ENCODE peak calls at places on chromosomes 3 and 15, in seven cellular contexts. N is kidney; H is upper lobe of right lung; S is CD8-positive, alpha-beta memory T cell; X is lung; E is SK-N-MC; P is left ventricle myocardium inferior. O is an unnamed sample.

GRCh38 chr15:56929389-56929788 is 10.9 kb downstream of the TCF12 start:
- DNase-seq in E (no peak), H (no peak), X (no peak), S (no peak), P (no peak), N (no peak), O (no peak)

GRCh38 chr3:140994316-140994715 is 52.7 kb downstream of the SLC25A36 start:
- DNase-seq in S (no peak), X (no peak), H (no peak), E (no peak), P (no peak), N (no peak), O (no peak)

GRCh38 chr3:142863010-142863787 is 25.7 kb downstream of the PCOLCE2 start:
- DNase-seq in X (no peak), S (no peak), E (no peak), H (no peak), N (no peak), P (no peak), O (no peak)

GRCh38 chr15:95132774-95133173 is 901.4 kb downstream of the MCTP2 start:
- DNase-seq in P (no peak), S (no peak), X (no peak), H (no peak), E (no peak), N (no peak), O (no peak)

GRCh38 chr3:41418961-41419691 is 219.8 kb downstream of the CTNNB1 start:
- DNase-seq in H (no peak), P (no peak), S (no peak), N (no peak), E (no peak), X (no peak), O (no peak)

GRCh38 chr15:90903733-90904536 is 833 bp downstream of the MAN2A2 start:
- DNase-seq in X (no peak), N (peak; percentile 66), H (no peak), E (no peak), S (no peak), P (no peak), O (no peak)

GRCh38 chr3:184874709-184875644 is 63.0 kb downstream of the VPS8 start:
- DNase-seq in X (no peak), E (peak; percentile 34), N (no peak), P (no peak), H (no peak), S (no peak), O (no peak)

GRCh38 chr3:52520716-52521487 is 12.8 kb downstream of the NT5DC2 start:
- DNase-seq in P (no peak), N (peak; percentile 67), H (no peak), E (no peak), S (no peak), X (no peak), O (no peak)

GRCh38 chr15:25329685-25330084 is 109.1 kb downstream of the UBE3A start:
- DNase-seq in S (no peak), P (no peak), H (no peak), E (no peak), N (no peak), X (no peak), O (no peak)

GRCh38 chr3:177545964-177546363 is 348.7 kb upstream of the TBL1XR1 start:
- DNase-seq in N (no peak), S (no peak), E (no peak), X (no peak), P (no peak), H (no peak), O (no peak)

GRCh38 chr3:39108309-39108708 is 829 bp downstream of the TTC21A start:
- DNase-seq in H (no peak), X (no peak), P (no peak), E (no peak), S (no peak), N (no peak), O (no peak)

GRCh38 chr3:99330924-99331532 is 307.4 kb upstream of the COL8A1 start:
- DNase-seq in E (no peak), P (no peak), X (no peak), H (no peak), S (no peak), N (no peak), O (no peak)

GRCh38 chr15:70284438-70285214 is 186.9 kb upstream of the TLE3 start:
- DNase-seq in S (no peak), N (no peak), P (peak; percentile 57), H (peak; percentile 79), E (no peak), X (peak; percentile 69), O (peak; percentile 60)

GRCh38 chr3:19757773-19758172 is 176.2 kb downstream of the EFHB start:
- DNase-seq in E (no peak), N (no peak), H (no peak), P (no peak), S (no peak), X (no peak), O (no peak)

GRCh38 chr3:41508063-41508696 is 308.9 kb downstream of the CTNNB1 start:
- DNase-seq in H (no peak), X (no peak), E (no peak), N (no peak), P (no peak), S (no peak), O (no peak)

GRCh38 chr3:102057781-102058421 is 208.6 kb downstream of the NFKBIZ start:
- DNase-seq in P (no peak), N (no peak), H (no peak), X (no peak), S (no peak), E (no peak), O (no peak)

GRCh38 chr3:139728414-139728813 is 50.6 kb upstream of the NMNAT3 start:
- DNase-seq in E (no peak), P (no peak), X (no peak), H (no peak), S (no peak), N (no peak), O (no peak)

GRCh38 chr3:6216135-6216792 is 644.7 kb upstream of the GRM7 start:
- DNase-seq in X (no peak), E (no peak), S (no peak), H (no peak), P (no peak), N (no peak), O (no peak)

GRCh38 chr3:97815149-97815917 is 6.5 kb upstream of the CRYBG3 start:
- DNase-seq in N (no peak), E (no peak), X (no peak), S (no peak), H (no peak), P (no peak), O (no peak)

GRCh38 chr15:65610871-65611718 is at the start of gene INTS14:
- DNase-seq in H (peak; percentile 99), N (peak; percentile 99), P (peak; percentile 99), S (peak; percentile 88), X (peak; percentile 97), E (peak; percentile 66), O (peak; percentile 98)

GRCh38 chr15:70379938-70380337 is 282.2 kb upstream of the TLE3 start:
- DNase-seq in E (no peak), N (no peak), S (no peak), H (peak; percentile 32), P (no peak), X (no peak), O (no peak)

GRCh38 chr3:148911173-148911572 is 46.1 kb downstream of the CPA3 start:
- DNase-seq in P (no peak), X (no peak), E (no peak), N (no peak), S (no peak), H (no peak), O (no peak)

GRCh38 chr3:159711560-159712333 is 276.9 kb upstream of the IL12A start:
- DNase-seq in E (no peak), N (no peak), S (no peak), P (peak; percentile 22), X (no peak), H (no peak), O (no peak)

GRCh38 chr3:69504232-69504631 is 118.3 kb upstream of the FRMD4B start:
- DNase-seq in N (no peak), X (no peak), S (no peak), P (no peak), E (no peak), H (no peak), O (no peak)

GRCh38 chr15:88900982-88901418 is 5.7 kb upstream of the HAPLN3 start:
- DNase-seq in X (no peak), P (no peak), E (no peak), S (no peak), N (no peak), H (no peak), O (no peak)
- H3K36me3 ChIP-seq in X (peaks cover 16% of the 10 kb centered on the region), P (peaks cover 65% of the 10 kb centered on the region), E (no peaks in the 10 kb centered on the region), S (no peaks in the 10 kb centered on the region), N (no peaks in the 10 kb centered on the region), H (peaks cover 15% of the 10 kb centered on the region), O (peaks cover 51% of the 10 kb centered on the region)

GRCh38 chr3:71548995-71549394 is 34.5 kb downstream of the FOXP1 start:
- DNase-seq in S (no peak), X (no peak), N (no peak), H (no peak), E (no peak), P (no peak), O (no peak)
- H3K27ac ChIP-seq in S (no peak overlapping the region), X (no peak overlapping the region), N (no peak overlapping the region), H (no peak overlapping the region), E (no peak overlapping the region), P (no peak overlapping the region), O (no peak overlapping the region)

DNA sequence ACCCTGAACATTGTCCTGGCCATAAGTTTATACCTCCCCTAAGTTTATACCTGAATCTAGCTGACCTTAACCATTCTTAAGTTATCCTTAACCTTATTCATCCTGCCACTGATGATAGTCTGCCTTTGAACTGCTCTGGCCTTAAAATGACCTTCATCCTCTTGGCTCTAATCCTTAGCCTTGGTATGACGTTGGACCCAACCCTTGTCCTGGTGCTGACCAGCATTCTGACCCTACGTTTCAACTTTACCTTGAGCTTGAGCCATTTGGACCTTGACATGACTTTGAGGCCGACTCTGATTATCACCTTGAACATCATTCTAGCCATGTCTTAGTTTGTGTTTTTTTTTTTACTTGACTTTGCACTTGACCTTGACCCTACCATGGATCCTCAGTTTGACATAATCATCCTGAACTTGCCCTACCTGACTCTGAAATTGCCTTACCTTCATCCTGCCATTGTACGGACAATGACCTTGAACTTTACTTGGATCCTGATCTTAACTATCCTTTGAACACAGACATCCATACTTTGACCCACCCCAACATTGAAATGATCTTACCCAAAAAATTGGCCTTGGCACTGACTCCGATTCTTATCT is 61.1 kb upstream of the ACAD9 start:
- DNase-seq in N (no peak), X (no peak), P (no peak), E (no peak), H (no peak), S (no peak), O (no peak)
- H3K36me3 ChIP-seq in N (peaks cover 22% of the 10 kb centered on the region), X (peaks cover 15% of the 10 kb centered on the region), P (peaks cover 18% of the 10 kb centered on the region), E (peaks cover 70% of the 10 kb centered on the region), H (peaks cover 31% of the 10 kb centered on the region), S (peaks cover 26% of the 10 kb centered on the region), O (peaks cover 34% of the 10 kb centered on the region)

GRCh38 chr15:101167791-101168462 is 83.9 kb downstream of the CHSY1 start:
- DNase-seq in E (no peak), N (peak; percentile 90), P (peak; percentile 72), X (peak; percentile 73), H (peak; percentile 83), S (no peak), O (peak; percentile 69)
- H3K27ac ChIP-seq in E (no peak overlapping the region), N (peak overlapping the region; percentile 94), P (peak overlapping the region; percentile 94), X (peak overlapping the region; percentile 78), H (peak overlapping the region; percentile 88), S (peak overlapping the region; percentile 51), O (peak overlapping the region; percentile 94)